ENCODE peak calls at places on chromosomes 13 and 19, in five cellular contexts. S, R, F, A and H are unnamed samples.

GRCh38 chr19:19026299-19026971 is 6.9 kb downstream of the SUGP2 start:
- DNase-seq in S (peak; percentile 22), R (no peak), F (no peak), A (peak; percentile 11), H (no peak)

GRCh38 chr19:50669319-50670101 is 20.3 kb downstream of the C19orf81 start:
- DNase-seq in S (peak; percentile 44), R (no peak), F (peak; percentile 7), A (peak; percentile 18), H (no peak)

GRCh38 chr13:94009696-94010095 is 469.8 kb downstream of the DCT start:
- DNase-seq in S (peak; percentile 75), R (no peak), F (peak; percentile 72), A (no peak), H (no peak)

GRCh38 chr19:3477506-3477905 is 2.8 kb downstream of the SMIM24 start:
- DNase-seq in S (no peak), R (no peak), F (no peak), A (no peak), H (no peak)

GRCh38 chr13:44051923-44052322 is 172.2 kb downstream of the LACC1 start:
- DNase-seq in S (no peak), R (no peak), F (peak; percentile 42), A (no peak), H (no peak)

GRCh38 chr13:97005631-97006262 is 11.5 kb upstream of the OXGR1 start:
- DNase-seq in S (peak; percentile 43), R (no peak), F (peak; percentile 84), A (peak; percentile 60), H (no peak)

GRCh38 chr13:60210510-60211065 is 46.9 kb upstream of the DIAPH3 start:
- DNase-seq in S (no peak), R (no peak), F (no peak), A (no peak), H (no peak)

GRCh38 chr13:33351324-33351723 is 65.8 kb upstream of the STARD13 start:
- DNase-seq in S (peak; percentile 68), R (peak; percentile 14), F (peak; percentile 81), A (peak; percentile 52), H (no peak)